ENCODE peak calls at places on chromosomes 1 and 21, in five cellular contexts. M is neural crest cell; G is immature natural killer cell; U is cardiac muscle cell; Q is activated CD4-positive, alpha-beta T cell treated with anti-CD3 and anti-CD28 coated beads, Interleukin-2, amount 50 U/mL, for 1 hour. L is an unnamed sample.

GRCh38 chr1:18182518-18183160 is 75.0 kb downstream of the IGSF21 start:
- DNase-seq in M (no peak), G (no peak), U (no peak), Q (no peak), L (no peak)

GRCh38 chr1:246159290-246160227 is 347.5 kb downstream of the SMYD3 start:
- DNase-seq in M (no peak), G (no peak), U (no peak), Q (no peak), L (no peak)

GRCh38 chr1:10819198-10819901 is 22.9 kb upstream of the CASZ1 start:
- DNase-seq in M (no peak), G (no peak), U (no peak), Q (no peak), L (no peak)

GRCh38 chr1:8349961-8350360 is 32.0 kb downstream of the SLC45A1 start:
- DNase-seq in M (no peak), G (no peak), U (peak), Q (no peak), L (no peak)

GRCh38 chr1:23026573-23026972 is 7.3 kb downstream of the KDM1A start:
- DNase-seq in M (no peak), G (no peak), U (no peak), Q (no peak), L (no peak)

GRCh38 chr21:45981641-45982255 is at the start of gene COL6A1:
- DNase-seq in M (peak), G (no peak), U (peak), Q (no peak), L (peak)

GRCh38 chr1:206105612-206106011 is 11.6 kb downstream of the AVPR1B start:
- DNase-seq in M (no peak), G (no peak), U (no peak), Q (no peak), L (no peak)

GRCh38 chr21:41419921-41420862 is 5.8 kb upstream of the MX1 start:
- DNase-seq in M (peak), G (peak), U (peak), Q (peak), L (peak)

GRCh38 chr1:246617156-246617555 is 50.9 kb downstream of the CNST start:
- DNase-seq in M (no peak), G (no peak), U (no peak), Q (no peak), L (no peak)

GRCh38 chr1:206021796-206022365 is 1.8 kb downstream of the CTSE start:
- DNase-seq in M (no peak), G (no peak), U (peak), Q (no peak), L (no peak)

GRCh38 chr1:11052839-11053757 is 6.1 kb upstream of the MASP2 start:
- DNase-seq in M (no peak), G (no peak), U (no peak), Q (no peak), L (no peak)

GRCh38 chr1:172746091-172746949 is 87.4 kb downstream of the FASLG start:
- DNase-seq in M (no peak), G (peak), U (peak), Q (peak), L (peak)

GRCh38 chr1:109040627-109041613 is 982 bp downstream of the WDR47 start:
- DNase-seq in M (peak), G (no peak), U (peak), Q (peak), L (no peak)

GRCh38 chr1:78176448-78176847 is 130.7 kb downstream of the GIPC2 start:
- DNase-seq in M (no peak), G (no peak), U (peak), Q (no peak), L (no peak)

GRCh38 chr1:119968068-119968492 is 71.8 kb upstream of the ADAM30 start:
- DNase-seq in M (peak), G (peak), U (peak), Q (peak), L (no peak)

GRCh38 chr1:47564570-47564969 is 126.7 kb downstream of the FOXD2 start:
- DNase-seq in M (no peak), G (no peak), U (no peak), Q (no peak), L (no peak)